ENCODE peak calls at places on chromosome 14, in eight cellular contexts. One of them, this sample, is unnamed.

GRCh38 chr14:77790566-77791224 is 9.2 kb upstream of the ADCK1 start:
- DNase-seq in heart right ventricle: no peak
- DNase-seq in endodermal cell: no peak
- DNase-seq in esophagus squamous epithelium: no peak
- DNase-seq in AG04450: no peak
- DNase-seq in aorta: no peak
- DNase-seq in coronary artery: no peak
- DNase-seq in CD8-positive, alpha-beta memory T cell: no peak
- DNase-seq in this sample: peak; percentile 18

GRCh38 chr14:99077844-99078236 is 194.2 kb downstream of the BCL11B start:
- DNase-seq in heart right ventricle: no peak
- DNase-seq in AG04450: no peak
- DNase-seq in esophagus squamous epithelium: no peak
- DNase-seq in aorta: no peak
- DNase-seq in endodermal cell: no peak
- DNase-seq in CD8-positive, alpha-beta memory T cell: no peak
- DNase-seq in coronary artery: no peak
- DNase-seq in this sample: no peak

GRCh38 chr14:50061664-50062437 is 54.5 kb downstream of the VCPKMT start:
- DNase-seq in heart right ventricle: no peak
- DNase-seq in AG04450: no peak
- DNase-seq in coronary artery: no peak
- DNase-seq in esophagus squamous epithelium: peak; percentile 27
- DNase-seq in aorta: peak; percentile 72
- DNase-seq in CD8-positive, alpha-beta memory T cell: peak; percentile 60
- DNase-seq in endodermal cell: peak; percentile 61
- DNase-seq in this sample: no peak

GRCh38 chr14:55699131-55700057 is 119.4 kb downstream of the KTN1 start:
- DNase-seq in heart right ventricle: no peak
- DNase-seq in AG04450: no peak
- DNase-seq in esophagus squamous epithelium: no peak
- DNase-seq in CD8-positive, alpha-beta memory T cell: no peak
- DNase-seq in coronary artery: no peak
- DNase-seq in endodermal cell: peak; percentile 50
- DNase-seq in aorta: no peak
- DNase-seq in this sample: no peak

GRCh38 chr14:52948039-52948438 is 2.8 kb downstream of the FERMT2 start:
- DNase-seq in aorta: no peak
- DNase-seq in coronary artery: no peak
- DNase-seq in CD8-positive, alpha-beta memory T cell: no peak
- DNase-seq in endodermal cell: no peak
- DNase-seq in AG04450: no peak
- DNase-seq in esophagus squamous epithelium: no peak
- DNase-seq in heart right ventricle: no peak
- DNase-seq in this sample: no peak

GRCh38 chr14:81329640-81330385 is 70.3 kb downstream of the STON2 start:
- DNase-seq in aorta: no peak
- DNase-seq in esophagus squamous epithelium: no peak
- DNase-seq in endodermal cell: peak; percentile 55
- DNase-seq in coronary artery: no peak
- DNase-seq in CD8-positive, alpha-beta memory T cell: no peak
- DNase-seq in heart right ventricle: no peak
- DNase-seq in AG04450: no peak
- DNase-seq in this sample: no peak

GRCh38 chr14:91029451-91030217 is 30.8 kb downstream of the RPS6KA5 start:
- DNase-seq in endodermal cell: no peak
- DNase-seq in heart right ventricle: no peak
- DNase-seq in esophagus squamous epithelium: no peak
- DNase-seq in coronary artery: no peak
- DNase-seq in CD8-positive, alpha-beta memory T cell: no peak
- DNase-seq in aorta: no peak
- DNase-seq in AG04450: no peak
- DNase-seq in this sample: no peak

GRCh38 chr14:99515301-99516155 is 34.3 kb downstream of the CCNK start:
- DNase-seq in aorta: peak; percentile 34
- DNase-seq in esophagus squamous epithelium: no peak
- DNase-seq in CD8-positive, alpha-beta memory T cell: no peak
- DNase-seq in AG04450: no peak
- DNase-seq in heart right ventricle: no peak
- DNase-seq in coronary artery: peak; percentile 66
- DNase-seq in endodermal cell: no peak
- DNase-seq in this sample: no peak

GRCh38 chr14:104101086-104101621 is 15.7 kb downstream of the ASPG start:
- DNase-seq in AG04450: no peak
- DNase-seq in esophagus squamous epithelium: no peak
- DNase-seq in aorta: peak; percentile 39
- DNase-seq in heart right ventricle: no peak
- DNase-seq in CD8-positive, alpha-beta memory T cell: no peak
- DNase-seq in endodermal cell: peak; percentile 24
- DNase-seq in coronary artery: no peak
- DNase-seq in this sample: no peak

GRCh38 chr14:38553586-38553985 is 297.7 kb upstream of the CLEC14A start:
- DNase-seq in coronary artery: no peak
- DNase-seq in heart right ventricle: no peak
- DNase-seq in esophagus squamous epithelium: no peak
- DNase-seq in endodermal cell: no peak
- DNase-seq in AG04450: peak; percentile 59
- DNase-seq in CD8-positive, alpha-beta memory T cell: no peak
- DNase-seq in aorta: no peak
- DNase-seq in this sample: no peak

GRCh38 chr14:24277606-24278321 is 6.4 kb upstream of the RABGGTA start:
- DNase-seq in esophagus squamous epithelium: no peak
- DNase-seq in CD8-positive, alpha-beta memory T cell: no peak
- DNase-seq in heart right ventricle: no peak
- DNase-seq in coronary artery: no peak
- DNase-seq in AG04450: no peak
- DNase-seq in endodermal cell: no peak
- DNase-seq in aorta: no peak
- DNase-seq in this sample: no peak

GRCh38 chr14:50320279-50320678 is 8.2 kb downstream of the DMAC2L start:
- DNase-seq in esophagus squamous epithelium: no peak
- DNase-seq in coronary artery: no peak
- DNase-seq in endodermal cell: no peak
- DNase-seq in aorta: no peak
- DNase-seq in heart right ventricle: no peak
- DNase-seq in CD8-positive, alpha-beta memory T cell: no peak
- DNase-seq in AG04450: no peak
- DNase-seq in this sample: no peak

GRCh38 chr14:38389666-38390065 is 133.8 kb upstream of the CLEC14A start:
- DNase-seq in esophagus squamous epithelium: no peak
- DNase-seq in aorta: no peak
- DNase-seq in coronary artery: no peak
- DNase-seq in endodermal cell: no peak
- DNase-seq in AG04450: no peak
- DNase-seq in heart right ventricle: no peak
- DNase-seq in CD8-positive, alpha-beta memory T cell: no peak
- DNase-seq in this sample: no peak

GRCh38 chr14:90400904-90401561 is 4.2 kb downstream of the CALM1 start:
- DNase-seq in esophagus squamous epithelium: no peak
- DNase-seq in heart right ventricle: no peak
- DNase-seq in coronary artery: no peak
- DNase-seq in endodermal cell: no peak
- DNase-seq in CD8-positive, alpha-beta memory T cell: no peak
- DNase-seq in aorta: no peak
- DNase-seq in AG04450: no peak
- DNase-seq in this sample: no peak

DNA sequence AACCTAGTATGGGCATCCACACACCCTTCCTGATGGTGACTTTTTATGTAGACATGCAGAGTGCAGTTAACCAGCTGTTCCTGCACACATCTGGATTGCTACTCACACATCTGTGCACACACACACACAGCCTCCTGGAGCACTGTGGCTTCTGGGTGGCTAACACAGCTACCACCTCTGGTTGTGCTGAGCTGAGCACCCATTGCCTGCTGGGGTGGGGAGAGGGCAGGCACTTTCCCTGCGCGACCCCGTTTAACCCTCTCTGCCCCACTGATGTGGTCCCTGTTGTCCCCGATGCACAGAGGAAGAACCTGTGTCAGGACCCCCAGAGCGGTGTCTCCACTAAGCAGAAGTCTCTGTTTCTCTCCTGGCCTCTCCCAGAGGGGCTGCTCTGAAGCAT is 14.4 kb upstream of the SERPINA3 start:
- DNase-seq in CD8-positive, alpha-beta memory T cell: no peak
- DNase-seq in esophagus squamous epithelium: no peak
- DNase-seq in aorta: no peak
- DNase-seq in AG04450: no peak
- DNase-seq in heart right ventricle: no peak
- DNase-seq in endodermal cell: no peak
- DNase-seq in coronary artery: no peak
- DNase-seq in this sample: no peak
- H3K4me3 ChIP-seq in CD8-positive, alpha-beta memory T cell: no peak overlapping the region
- H3K4me3 ChIP-seq in esophagus squamous epithelium: no peak overlapping the region
- H3K4me3 ChIP-seq in aorta: no peak overlapping the region
- H3K4me3 ChIP-seq in AG04450: no peak overlapping the region
- H3K4me3 ChIP-seq in heart right ventricle: no peak overlapping the region
- H3K4me3 ChIP-seq in endodermal cell: no peak overlapping the region
- H3K4me3 ChIP-seq in coronary artery: no peak overlapping the region
- H3K4me3 ChIP-seq in this sample: no peak overlapping the region

GRCh38 chr14:61388173-61388975 is 67.0 kb downstream of the PRKCH start:
- DNase-seq in aorta: no peak
- DNase-seq in esophagus squamous epithelium: no peak
- DNase-seq in endodermal cell: no peak
- DNase-seq in AG04450: no peak
- DNase-seq in CD8-positive, alpha-beta memory T cell: peak; percentile 24
- DNase-seq in coronary artery: no peak
- DNase-seq in heart right ventricle: no peak
- DNase-seq in this sample: no peak
- H3K27ac ChIP-seq in aorta: no peak overlapping the region
- H3K27ac ChIP-seq in esophagus squamous epithelium: peak overlapping the region; percentile 89
- H3K27ac ChIP-seq in endodermal cell: no peak overlapping the region
- H3K27ac ChIP-seq in AG04450: no peak overlapping the region
- H3K27ac ChIP-seq in CD8-positive, alpha-beta memory T cell: peak overlapping the region; percentile 44
- H3K27ac ChIP-seq in coronary artery: no peak overlapping the region
- H3K27ac ChIP-seq in heart right ventricle: peak overlapping the region; percentile 52
- H3K27ac ChIP-seq in this sample: no peak overlapping the region

DNA sequence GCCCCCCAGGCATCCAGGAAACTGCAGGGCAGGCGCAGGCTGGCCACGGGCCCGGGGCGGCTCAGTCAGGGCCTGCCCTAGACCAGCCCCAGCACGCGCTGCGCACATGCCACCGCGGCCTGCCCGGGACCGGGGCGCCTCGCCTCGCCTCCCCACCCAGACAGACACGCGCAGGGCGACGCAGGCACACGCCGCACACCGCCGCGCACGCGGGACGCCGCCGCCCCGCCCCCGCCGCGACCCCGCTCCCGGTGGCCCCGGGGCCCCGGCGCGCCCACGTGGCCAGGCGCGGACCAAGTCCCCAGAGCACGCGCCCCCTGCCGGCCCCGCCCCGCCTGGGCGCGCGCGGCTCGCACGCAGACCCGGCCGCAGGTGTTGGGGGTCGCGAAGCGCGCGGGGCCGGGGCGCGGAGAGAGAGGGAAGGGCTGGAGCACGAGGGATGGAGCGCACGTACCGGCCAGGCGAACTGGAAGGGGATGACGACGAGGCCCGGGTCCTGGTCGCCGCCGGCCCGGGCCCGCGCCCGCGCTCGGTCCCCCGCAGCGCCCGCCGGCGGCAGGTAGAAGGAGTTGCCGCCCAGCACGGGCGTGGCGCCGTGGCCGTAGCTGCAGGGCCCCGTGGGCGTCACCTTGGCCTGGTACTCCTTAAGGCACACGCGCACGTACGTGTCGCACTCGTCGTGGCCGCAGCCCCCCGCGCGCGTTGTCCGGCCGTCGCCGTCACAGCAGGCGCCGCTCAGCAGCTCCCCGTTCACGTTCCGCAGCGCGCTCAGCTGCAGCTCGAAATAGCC is 1.1 kb downstream of the JAG2 start:
- DNase-seq in AG04450: no peak
- DNase-seq in aorta: no peak
- DNase-seq in heart right ventricle: no peak
- DNase-seq in CD8-positive, alpha-beta memory T cell: no peak
- DNase-seq in endodermal cell: peak; percentile 73
- DNase-seq in coronary artery: no peak
- DNase-seq in esophagus squamous epithelium: no peak
- DNase-seq in this sample: no peak
- H3K4me3 ChIP-seq in AG04450: no peak overlapping the region
- H3K4me3 ChIP-seq in aorta: peak overlapping the region; percentile 32
- H3K4me3 ChIP-seq in heart right ventricle: peak overlapping the region; percentile 55
- H3K4me3 ChIP-seq in CD8-positive, alpha-beta memory T cell: no peak overlapping the region
- H3K4me3 ChIP-seq in endodermal cell: peak overlapping the region; percentile 73
- H3K4me3 ChIP-seq in coronary artery: peak overlapping the region; percentile 77
- H3K4me3 ChIP-seq in esophagus squamous epithelium: peak overlapping the region; percentile 43
- H3K4me3 ChIP-seq in this sample: peak overlapping the region; percentile 59

GRCh38 chr14:93084402-93084801 is 31.3 kb downstream of the ITPK1 start:
- DNase-seq in heart right ventricle: no peak
- DNase-seq in CD8-positive, alpha-beta memory T cell: no peak
- DNase-seq in coronary artery: no peak
- DNase-seq in esophagus squamous epithelium: no peak
- DNase-seq in AG04450: no peak
- DNase-seq in endodermal cell: no peak
- DNase-seq in aorta: no peak
- DNase-seq in this sample: no peak
- H3K27ac ChIP-seq in heart right ventricle: peak overlapping the region; percentile 13
- H3K27ac ChIP-seq in CD8-positive, alpha-beta memory T cell: no peak overlapping the region
- H3K27ac ChIP-seq in coronary artery: no peak overlapping the region
- H3K27ac ChIP-seq in esophagus squamous epithelium: peak overlapping the region; percentile 76
- H3K27ac ChIP-seq in AG04450: no peak overlapping the region
- H3K27ac ChIP-seq in endodermal cell: no peak overlapping the region
- H3K27ac ChIP-seq in aorta: no peak overlapping the region
- H3K27ac ChIP-seq in this sample: no peak overlapping the region

This sample was measured in dorsolateral prefrontal cortex.